ENCODE peak calls at places on chromosomes 11 and 22, in seven cellular contexts. One of them, this sample, is unnamed.

GRCh38 chr11:11977206-11977938 is 31.1 kb downstream of the DKK3 start:
- DNase-seq in brain pericyte: no peak
- DNase-seq in hepatic stellate cell: peak
- DNase-seq in midbrain: no peak
- DNase-seq in HFF-Myc: peak
- DNase-seq in stimulated activated naive CD4-positive, alpha-beta T cell: no peak
- DNase-seq in non-pigmented ciliary epithelial cell: peak
- DNase-seq in this sample: peak

GRCh38 chr11:64258946-64259532 is 7.7 kb downstream of the PLCB3 start:
- DNase-seq in non-pigmented ciliary epithelial cell: no peak
- DNase-seq in brain pericyte: no peak
- DNase-seq in midbrain: no peak
- DNase-seq in hepatic stellate cell: no peak
- DNase-seq in stimulated activated naive CD4-positive, alpha-beta T cell: no peak
- DNase-seq in HFF-Myc: no peak
- DNase-seq in this sample: no peak

GRCh38 chr11:61714316-61714715 is 34.1 kb downstream of the DAGLA start:
- DNase-seq in HFF-Myc: no peak
- DNase-seq in hepatic stellate cell: no peak
- DNase-seq in brain pericyte: no peak
- DNase-seq in stimulated activated naive CD4-positive, alpha-beta T cell: no peak
- DNase-seq in non-pigmented ciliary epithelial cell: no peak
- DNase-seq in midbrain: no peak
- DNase-seq in this sample: no peak

GRCh38 chr22:47014946-47015345 is 252.5 kb downstream of the TBC1D22A start:
- DNase-seq in HFF-Myc: no peak
- DNase-seq in stimulated activated naive CD4-positive, alpha-beta T cell: no peak
- DNase-seq in hepatic stellate cell: no peak
- DNase-seq in midbrain: no peak
- DNase-seq in brain pericyte: no peak
- DNase-seq in non-pigmented ciliary epithelial cell: no peak
- DNase-seq in this sample: no peak

GRCh38 chr11:16804104-16804947 is 65.9 kb downstream of the C11orf58 start:
- DNase-seq in hepatic stellate cell: no peak
- DNase-seq in non-pigmented ciliary epithelial cell: no peak
- DNase-seq in brain pericyte: no peak
- DNase-seq in stimulated activated naive CD4-positive, alpha-beta T cell: no peak
- DNase-seq in midbrain: no peak
- DNase-seq in HFF-Myc: no peak
- DNase-seq in this sample: no peak

GRCh38 chr22:27331526-27332281 is 469.9 kb downstream of the MN1 start:
- DNase-seq in non-pigmented ciliary epithelial cell: no peak
- DNase-seq in hepatic stellate cell: peak
- DNase-seq in stimulated activated naive CD4-positive, alpha-beta T cell: no peak
- DNase-seq in HFF-Myc: no peak
- DNase-seq in midbrain: peak
- DNase-seq in brain pericyte: peak
- DNase-seq in this sample: no peak

GRCh38 chr11:57873196-57873911 is 111.8 kb downstream of the CTNND1 start:
- DNase-seq in non-pigmented ciliary epithelial cell: no peak
- DNase-seq in stimulated activated naive CD4-positive, alpha-beta T cell: no peak
- DNase-seq in HFF-Myc: no peak
- DNase-seq in brain pericyte: no peak
- DNase-seq in midbrain: no peak
- DNase-seq in hepatic stellate cell: peak
- DNase-seq in this sample: no peak

GRCh38 chr22:48704335-48704734 is 1123.3 kb downstream of the BRD1 start:
- DNase-seq in brain pericyte: no peak
- DNase-seq in stimulated activated naive CD4-positive, alpha-beta T cell: no peak
- DNase-seq in midbrain: no peak
- DNase-seq in hepatic stellate cell: no peak
- DNase-seq in non-pigmented ciliary epithelial cell: no peak
- DNase-seq in HFF-Myc: no peak
- DNase-seq in this sample: peak

GRCh38 chr11:33605703-33606102 is 94.9 kb downstream of the C11orf91 start:
- DNase-seq in stimulated activated naive CD4-positive, alpha-beta T cell: no peak
- DNase-seq in brain pericyte: no peak
- DNase-seq in midbrain: no peak
- DNase-seq in HFF-Myc: no peak
- DNase-seq in hepatic stellate cell: no peak
- DNase-seq in non-pigmented ciliary epithelial cell: no peak
- DNase-seq in this sample: no peak

GRCh38 chr11:107050126-107050525 is 31.9 kb upstream of the GUCY1A2 start:
- DNase-seq in non-pigmented ciliary epithelial cell: no peak
- DNase-seq in stimulated activated naive CD4-positive, alpha-beta T cell: no peak
- DNase-seq in hepatic stellate cell: no peak
- DNase-seq in brain pericyte: no peak
- DNase-seq in HFF-Myc: no peak
- DNase-seq in midbrain: no peak
- DNase-seq in this sample: no peak

GRCh38 chr11:3840289-3840869 is 380 bp downstream of the RHOG start:
- DNase-seq in brain pericyte: no peak
- DNase-seq in HFF-Myc: no peak
- DNase-seq in non-pigmented ciliary epithelial cell: no peak
- DNase-seq in hepatic stellate cell: peak
- DNase-seq in midbrain: peak
- DNase-seq in stimulated activated naive CD4-positive, alpha-beta T cell: peak
- DNase-seq in this sample: no peak

GRCh38 chr22:39434243-39434653 is 22.6 kb upstream of the MGAT3 start:
- DNase-seq in non-pigmented ciliary epithelial cell: no peak
- DNase-seq in stimulated activated naive CD4-positive, alpha-beta T cell: no peak
- DNase-seq in hepatic stellate cell: no peak
- DNase-seq in brain pericyte: no peak
- DNase-seq in midbrain: peak
- DNase-seq in HFF-Myc: no peak
- DNase-seq in this sample: peak

GRCh38 chr11:19432370-19433163 is 191.8 kb upstream of the E2F8 start:
- DNase-seq in midbrain: no peak
- DNase-seq in brain pericyte: peak
- DNase-seq in stimulated activated naive CD4-positive, alpha-beta T cell: no peak
- DNase-seq in hepatic stellate cell: no peak
- DNase-seq in HFF-Myc: peak
- DNase-seq in non-pigmented ciliary epithelial cell: no peak
- DNase-seq in this sample: no peak

GRCh38 chr22:38881464-38881871 is 9.5 kb upstream of the CBX6 start:
- DNase-seq in brain pericyte: no peak
- DNase-seq in HFF-Myc: no peak
- DNase-seq in non-pigmented ciliary epithelial cell: no peak
- DNase-seq in hepatic stellate cell: peak
- DNase-seq in stimulated activated naive CD4-positive, alpha-beta T cell: no peak
- DNase-seq in midbrain: peak
- DNase-seq in this sample: no peak

GRCh38 chr11:92130432-92130831 is 94.2 kb upstream of the FAT3 start:
- DNase-seq in HFF-Myc: no peak
- DNase-seq in brain pericyte: no peak
- DNase-seq in stimulated activated naive CD4-positive, alpha-beta T cell: no peak
- DNase-seq in midbrain: no peak
- DNase-seq in non-pigmented ciliary epithelial cell: peak
- DNase-seq in hepatic stellate cell: no peak
- DNase-seq in this sample: no peak

GRCh38 chr11:64876226-64876750 is 2.1 kb downstream of the EHD1 start:
- DNase-seq in midbrain: peak
- DNase-seq in HFF-Myc: no peak
- DNase-seq in hepatic stellate cell: no peak
- DNase-seq in brain pericyte: no peak
- DNase-seq in non-pigmented ciliary epithelial cell: no peak
- DNase-seq in stimulated activated naive CD4-positive, alpha-beta T cell: no peak
- DNase-seq in this sample: no peak

GRCh38 chr11:34754171-34754823 is 133.4 kb downstream of the EHF start:
- DNase-seq in brain pericyte: no peak
- DNase-seq in non-pigmented ciliary epithelial cell: no peak
- DNase-seq in midbrain: no peak
- DNase-seq in stimulated activated naive CD4-positive, alpha-beta T cell: no peak
- DNase-seq in hepatic stellate cell: no peak
- DNase-seq in HFF-Myc: no peak
- DNase-seq in this sample: no peak

GRCh38 chr22:19811811-19812771 is 42.6 kb downstream of the GNB1L start:
- DNase-seq in stimulated activated naive CD4-positive, alpha-beta T cell: no peak
- DNase-seq in brain pericyte: no peak
- DNase-seq in non-pigmented ciliary epithelial cell: no peak
- DNase-seq in hepatic stellate cell: no peak
- DNase-seq in HFF-Myc: no peak
- DNase-seq in midbrain: no peak
- DNase-seq in this sample: peak

GRCh38 chr22:37416806-37417205 is 10.5 kb downstream of the ELFN2 start:
- DNase-seq in HFF-Myc: no peak
- DNase-seq in non-pigmented ciliary epithelial cell: no peak
- DNase-seq in brain pericyte: no peak
- DNase-seq in stimulated activated naive CD4-positive, alpha-beta T cell: no peak
- DNase-seq in hepatic stellate cell: no peak
- DNase-seq in midbrain: peak
- DNase-seq in this sample: no peak

GRCh38 chr11:123407124-123407995 is 22.7 kb upstream of the GRAMD1B start:
- DNase-seq in midbrain: peak
- DNase-seq in HFF-Myc: peak
- DNase-seq in hepatic stellate cell: peak
- DNase-seq in non-pigmented ciliary epithelial cell: peak
- DNase-seq in brain pericyte: peak
- DNase-seq in stimulated activated naive CD4-positive, alpha-beta T cell: peak
- DNase-seq in this sample: no peak

GRCh38 chr11:104853276-104853675 is 45.0 kb downstream of the CASP12 start:
- DNase-seq in non-pigmented ciliary epithelial cell: no peak
- DNase-seq in HFF-Myc: no peak
- DNase-seq in stimulated activated naive CD4-positive, alpha-beta T cell: no peak
- DNase-seq in brain pericyte: no peak
- DNase-seq in hepatic stellate cell: no peak
- DNase-seq in midbrain: no peak
- DNase-seq in this sample: no peak

GRCh38 chr11:40161855-40162410 is 1297.5 kb downstream of the LRRC4C start:
- DNase-seq in brain pericyte: no peak
- DNase-seq in midbrain: no peak
- DNase-seq in hepatic stellate cell: no peak
- DNase-seq in stimulated activated naive CD4-positive, alpha-beta T cell: no peak
- DNase-seq in HFF-Myc: no peak
- DNase-seq in non-pigmented ciliary epithelial cell: no peak
- DNase-seq in this sample: no peak

GRCh38 chr11:36030707-36031365 is 87.0 kb downstream of the LDLRAD3 start:
- DNase-seq in stimulated activated naive CD4-positive, alpha-beta T cell: no peak
- DNase-seq in brain pericyte: peak
- DNase-seq in hepatic stellate cell: peak
- DNase-seq in non-pigmented ciliary epithelial cell: no peak
- DNase-seq in HFF-Myc: peak
- DNase-seq in midbrain: no peak
- DNase-seq in this sample: no peak

GRCh38 chr11:1326435-1327063 is 17.1 kb upstream of the TOLLIP start:
- DNase-seq in hepatic stellate cell: no peak
- DNase-seq in brain pericyte: no peak
- DNase-seq in stimulated activated naive CD4-positive, alpha-beta T cell: no peak
- DNase-seq in non-pigmented ciliary epithelial cell: no peak
- DNase-seq in HFF-Myc: no peak
- DNase-seq in midbrain: no peak
- DNase-seq in this sample: no peak

GRCh38 chr22:41009222-41009948 is 58.2 kb downstream of the RBX1 start:
- DNase-seq in midbrain: no peak
- DNase-seq in brain pericyte: no peak
- DNase-seq in non-pigmented ciliary epithelial cell: no peak
- DNase-seq in stimulated activated naive CD4-positive, alpha-beta T cell: no peak
- DNase-seq in hepatic stellate cell: no peak
- DNase-seq in HFF-Myc: peak
- DNase-seq in this sample: no peak

GRCh38 chr11:103618532-103618931 is 417.9 kb upstream of the DDI1 start:
- DNase-seq in brain pericyte: no peak
- DNase-seq in HFF-Myc: no peak
- DNase-seq in hepatic stellate cell: no peak
- DNase-seq in non-pigmented ciliary epithelial cell: no peak
- DNase-seq in stimulated activated naive CD4-positive, alpha-beta T cell: no peak
- DNase-seq in midbrain: no peak
- DNase-seq in this sample: no peak

GRCh38 chr11:62505784-62506145 is 40.8 kb downstream of the AHNAK start:
- DNase-seq in midbrain: no peak
- DNase-seq in non-pigmented ciliary epithelial cell: no peak
- DNase-seq in hepatic stellate cell: no peak
- DNase-seq in HFF-Myc: no peak
- DNase-seq in stimulated activated naive CD4-positive, alpha-beta T cell: no peak
- DNase-seq in brain pericyte: no peak
- DNase-seq in this sample: no peak

GRCh38 chr11:118194835-118195627 is 18.6 kb upstream of the SCN2B start:
- DNase-seq in HFF-Myc: peak
- DNase-seq in stimulated activated naive CD4-positive, alpha-beta T cell: no peak
- DNase-seq in brain pericyte: no peak
- DNase-seq in hepatic stellate cell: no peak
- DNase-seq in non-pigmented ciliary epithelial cell: peak
- DNase-seq in midbrain: peak
- DNase-seq in this sample: no peak

GRCh38 chr22:17748555-17749353 is 25.5 kb downstream of the BID start:
- DNase-seq in brain pericyte: no peak
- DNase-seq in non-pigmented ciliary epithelial cell: no peak
- DNase-seq in stimulated activated naive CD4-positive, alpha-beta T cell: no peak
- DNase-seq in hepatic stellate cell: peak
- DNase-seq in midbrain: no peak
- DNase-seq in HFF-Myc: no peak
- DNase-seq in this sample: no peak

GRCh38 chr11:120563698-120564572 is 52.4 kb downstream of the GRIK4 start:
- DNase-seq in brain pericyte: no peak
- DNase-seq in hepatic stellate cell: no peak
- DNase-seq in midbrain: peak
- DNase-seq in stimulated activated naive CD4-positive, alpha-beta T cell: no peak
- DNase-seq in HFF-Myc: no peak
- DNase-seq in non-pigmented ciliary epithelial cell: no peak
- DNase-seq in this sample: no peak

GRCh38 chr11:110564676-110565343 is 135.1 kb downstream of the FDX1 start:
- DNase-seq in non-pigmented ciliary epithelial cell: no peak
- DNase-seq in HFF-Myc: no peak
- DNase-seq in stimulated activated naive CD4-positive, alpha-beta T cell: no peak
- DNase-seq in hepatic stellate cell: no peak
- DNase-seq in midbrain: no peak
- DNase-seq in brain pericyte: no peak
- DNase-seq in this sample: no peak

GRCh38 chr11:125451400-125452124 is 44.5 kb downstream of the FEZ1 start:
- DNase-seq in hepatic stellate cell: peak
- DNase-seq in stimulated activated naive CD4-positive, alpha-beta T cell: no peak
- DNase-seq in HFF-Myc: no peak
- DNase-seq in midbrain: peak
- DNase-seq in non-pigmented ciliary epithelial cell: no peak
- DNase-seq in brain pericyte: no peak
- DNase-seq in this sample: no peak

GRCh38 chr11:59865031-59865430 is 1.3 kb downstream of the TCN1 start:
- DNase-seq in hepatic stellate cell: no peak
- DNase-seq in non-pigmented ciliary epithelial cell: no peak
- DNase-seq in stimulated activated naive CD4-positive, alpha-beta T cell: no peak
- DNase-seq in brain pericyte: no peak
- DNase-seq in HFF-Myc: no peak
- DNase-seq in midbrain: no peak
- DNase-seq in this sample: no peak

GRCh38 chr11:36116161-36116560 is 172.3 kb downstream of the LDLRAD3 start:
- DNase-seq in hepatic stellate cell: no peak
- DNase-seq in brain pericyte: no peak
- DNase-seq in midbrain: no peak
- DNase-seq in stimulated activated naive CD4-positive, alpha-beta T cell: no peak
- DNase-seq in HFF-Myc: no peak
- DNase-seq in non-pigmented ciliary epithelial cell: no peak
- DNase-seq in this sample: no peak

GRCh38 chr11:69984457-69985261 is 93.5 kb upstream of the ANO1 start:
- DNase-seq in brain pericyte: no peak
- DNase-seq in non-pigmented ciliary epithelial cell: no peak
- DNase-seq in midbrain: no peak
- DNase-seq in stimulated activated naive CD4-positive, alpha-beta T cell: no peak
- DNase-seq in hepatic stellate cell: peak
- DNase-seq in HFF-Myc: no peak
- DNase-seq in this sample: no peak

GRCh38 chr11:4095509-4096230 is 1.1 kb downstream of the RRM1 start:
- DNase-seq in non-pigmented ciliary epithelial cell: peak
- DNase-seq in HFF-Myc: no peak
- DNase-seq in midbrain: no peak
- DNase-seq in brain pericyte: no peak
- DNase-seq in stimulated activated naive CD4-positive, alpha-beta T cell: no peak
- DNase-seq in hepatic stellate cell: no peak
- DNase-seq in this sample: no peak

GRCh38 chr11:118180300-118180703 is 3.9 kb upstream of the SCN2B start:
- DNase-seq in midbrain: peak
- DNase-seq in brain pericyte: no peak
- DNase-seq in hepatic stellate cell: no peak
- DNase-seq in non-pigmented ciliary epithelial cell: no peak
- DNase-seq in HFF-Myc: no peak
- DNase-seq in stimulated activated naive CD4-positive, alpha-beta T cell: no peak
- DNase-seq in this sample: no peak

This sample was measured in RWPE2.